ENCODE peak calls at places on chromosomes 16 and 17, in ten cellular contexts. D is prostate gland; W is RWPE2; F is AG10803; Q is CD8-positive, alpha-beta T cell; T is GM20000; O is WTC11; U is Calu3; P is fibroblast of lung; N is esophagus muscularis mucosa. B is an unnamed sample.

GRCh38 chr17:45261577-45262515 is at the start of gene SPATA32:
- DNase-seq in O (peak), Q (peak), N (no peak), F (peak), D (peak), P (peak), U (no peak), W (no peak), T (peak), B (peak)

GRCh38 chr16:30004424-30004776 is 6.4 kb downstream of the DOC2A start:
- DNase-seq in F (no peak), U (no peak), N (no peak), W (peak), Q (no peak), O (no peak), P (no peak), T (no peak), D (no peak), B (no peak)

GRCh38 chr16:11161974-11162373 is 94.0 kb downstream of the SOCS1 start:
- DNase-seq in F (no peak), Q (no peak), O (no peak), T (no peak), W (no peak), P (no peak), U (no peak), D (no peak), N (no peak), B (no peak)

GRCh38 chr16:54985156-54985555 is 54.5 kb downstream of the IRX5 start:
- DNase-seq in D (no peak), W (no peak), F (no peak), Q (no peak), N (no peak), T (no peak), U (no peak), P (no peak), O (no peak), B (no peak)

GRCh38 chr16:2194852-2195315 is 1.5 kb downstream of the CASKIN1 start:
- DNase-seq in P (peak), U (peak), D (peak), F (peak), O (peak), W (no peak), N (no peak), T (peak), Q (peak), B (no peak)

GRCh38 chr17:16419074-16419928 is 3.9 kb downstream of the TRPV2 start:
- DNase-seq in W (no peak), O (no peak), P (peak), D (no peak), F (peak), Q (peak), T (peak), U (peak), N (no peak), B (no peak)

GRCh38 chr17:49995055-49995738 is at the start of gene DLX3:
- DNase-seq in W (peak), D (peak), Q (no peak), F (peak), O (peak), T (peak), P (peak), U (peak), N (no peak), B (peak)

GRCh38 chr16:58348986-58349385 is 43.3 kb upstream of the GINS3 start:
- DNase-seq in T (no peak), F (no peak), N (no peak), D (no peak), Q (no peak), P (peak), O (no peak), W (no peak), U (no peak), B (no peak)

DNA sequence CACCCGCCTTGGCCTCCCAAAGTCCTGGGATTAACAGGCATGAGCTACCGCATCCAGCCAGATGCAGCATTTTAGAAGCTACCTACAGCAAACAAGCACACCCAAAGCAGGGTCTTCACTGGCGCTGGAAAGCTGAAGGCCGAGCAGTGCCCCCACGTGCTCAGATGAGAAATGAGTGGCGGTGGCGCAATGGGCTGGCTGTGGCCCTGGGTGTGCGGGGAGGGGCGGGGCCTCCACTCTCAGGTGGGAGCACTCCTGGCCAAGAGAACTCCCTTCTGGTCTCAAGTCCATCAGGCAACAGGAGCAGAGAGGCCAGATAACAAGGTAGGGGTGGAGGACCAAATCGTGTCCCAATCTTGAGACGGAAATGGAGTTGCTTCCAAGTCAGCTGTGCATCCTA is 12.1 kb downstream of the TMEM11 start:
- DNase-seq in F (no peak), W (no peak), T (no peak), P (no peak), O (no peak), D (no peak), U (no peak), Q (no peak), N (no peak), B (no peak)
- TF ChIP-seq CTCF in F (no peak), W (no peak), T (no peak), P (no peak), O (no peak), D (no peak), U (no peak), Q (no peak), N (no peak), B (no peak)

DNA sequence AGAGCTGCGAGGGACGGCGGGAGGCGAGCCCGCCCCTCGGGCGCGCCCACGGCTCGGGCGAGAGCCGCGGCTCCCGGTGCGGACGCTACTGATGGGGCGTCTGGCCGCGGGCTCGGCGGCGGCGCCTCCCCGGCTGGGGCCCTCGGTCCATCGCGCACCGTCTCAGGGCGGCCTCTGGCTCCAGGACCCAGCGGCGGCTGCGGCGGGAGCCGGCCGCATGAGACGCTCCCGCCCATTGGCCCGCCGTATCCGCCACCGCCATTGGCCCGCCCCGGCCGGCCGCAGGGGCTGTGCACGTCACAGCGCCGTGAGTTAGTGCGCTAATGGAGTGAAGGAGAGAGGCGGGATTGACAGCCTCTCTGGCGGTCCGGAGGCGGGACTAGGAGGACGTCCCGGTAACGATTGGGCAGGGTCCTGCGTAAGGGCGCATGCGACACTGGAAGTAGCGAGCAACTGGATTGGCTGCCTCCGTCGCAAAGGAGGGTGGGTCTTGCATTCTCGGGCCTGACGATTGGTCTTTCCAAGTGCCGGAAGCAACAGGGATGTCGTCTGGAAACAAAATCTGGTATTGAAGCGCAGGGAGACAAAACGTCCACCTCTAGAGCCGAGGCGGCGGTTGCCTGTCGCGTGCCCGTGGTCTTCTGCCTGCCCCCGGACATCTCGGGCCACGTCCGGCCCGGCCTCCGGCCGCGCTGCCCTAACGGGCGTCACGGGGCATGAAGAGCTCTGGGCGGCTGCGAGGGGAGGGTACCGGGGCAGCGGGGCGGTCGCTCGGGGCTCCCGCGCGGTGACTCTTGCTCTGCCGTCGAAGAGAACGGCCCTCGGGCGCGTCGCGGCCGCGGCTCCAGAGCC is at the start of gene ANKRD11:
- DNase-seq in W (peak), F (peak), U (peak), T (peak), Q (peak), O (peak), N (peak), D (peak), P (peak), B (peak)
- TF ChIP-seq CTCF in W (no peak), F (no peak), U (no peak), T (no peak), Q (no peak), O (no peak), N (peak), D (no peak), P (no peak), B (no peak)

DNA sequence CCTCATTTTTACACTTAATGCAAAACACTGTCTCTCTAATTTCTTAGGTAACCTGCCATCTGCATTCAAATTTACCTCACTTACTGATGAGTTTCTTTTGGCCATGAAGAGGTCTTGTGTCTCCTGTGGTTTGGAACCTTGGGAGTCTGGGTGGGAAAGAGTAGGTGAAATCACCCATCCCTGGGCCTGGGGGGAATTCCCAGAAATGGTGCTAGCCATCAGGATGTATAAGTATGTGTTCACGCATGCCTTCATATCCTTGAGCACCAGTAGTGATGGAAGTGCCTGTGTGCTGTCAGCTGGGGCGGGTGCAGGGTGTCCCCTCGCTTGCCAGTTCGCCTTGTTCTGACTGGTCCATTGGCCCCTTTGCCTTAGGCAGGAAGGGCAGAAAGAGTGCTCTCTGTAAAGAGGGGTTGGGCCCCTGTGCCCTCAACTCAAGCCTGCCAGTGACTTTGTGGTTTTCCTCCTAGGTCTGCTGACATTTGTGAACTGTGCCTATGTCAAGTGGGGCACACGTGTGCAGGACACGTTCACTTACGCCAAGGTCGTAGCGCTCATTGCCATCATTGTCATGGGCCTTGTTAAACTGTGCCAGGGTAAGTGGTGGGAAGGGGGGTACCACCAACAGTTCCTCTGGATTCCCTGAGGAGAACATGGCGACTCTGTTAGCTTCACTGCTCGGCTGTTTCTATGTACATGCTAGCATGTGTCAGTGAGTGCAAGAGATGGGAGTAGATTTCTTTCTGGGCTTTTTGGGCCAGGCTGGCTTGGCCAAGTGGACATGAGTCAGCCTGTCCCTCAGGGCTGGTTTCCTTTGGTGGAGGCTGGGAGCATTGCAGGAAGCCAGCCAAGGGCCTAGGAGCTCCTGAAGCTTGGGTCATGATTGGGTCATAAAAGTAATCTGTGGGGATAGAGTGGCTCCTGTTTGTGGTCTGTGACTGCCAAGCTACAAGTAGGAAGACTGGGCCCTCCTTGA is 23.2 kb downstream of the SLC7A6OS start:
- DNase-seq in N (no peak), W (no peak), F (peak), T (no peak), D (no peak), U (no peak), P (peak), Q (no peak), O (no peak), B (no peak)
- TF ChIP-seq CTCF in N (no peak), W (no peak), F (no peak), T (no peak), D (no peak), U (no peak), P (no peak), Q (no peak), O (no peak), B (no peak)

GRCh38 chr17:8887834-8888703 is 20.6 kb upstream of the PIK3R6 start:
- DNase-seq in W (no peak), Q (no peak), O (peak), D (no peak), F (peak), N (no peak), U (no peak), P (peak), T (no peak), B (peak)
- TF ChIP-seq CTCF in W (no peak), Q (no peak), O (no peak), D (no peak), F (peak), N (no peak), U (no peak), P (peak), T (no peak), B (no peak)

GRCh38 chr16:78092755-78093154 is 6.7 kb upstream of the WWOX start:
- DNase-seq in F (no peak), Q (no peak), U (no peak), T (no peak), O (no peak), W (no peak), D (no peak), N (no peak), P (no peak), B (no peak)

GRCh38 chr16:78094998-78095397 is 4.5 kb upstream of the WWOX start:
- DNase-seq in F (no peak), T (no peak), Q (no peak), P (no peak), O (no peak), D (no peak), N (no peak), U (no peak), W (no peak), B (no peak)

GRCh38 chr16:78096386-78096785 is 3.1 kb upstream of the WWOX start:
- DNase-seq in W (no peak), U (no peak), F (no peak), T (no peak), P (no peak), N (no peak), Q (no peak), D (no peak), O (no peak), B (no peak)

GRCh38 chr16:78091419-78091818 is 8.0 kb upstream of the WWOX start:
- DNase-seq in N (no peak), U (no peak), Q (no peak), D (no peak), O (no peak), T (no peak), P (no peak), W (no peak), F (no peak), B (no peak)

GRCh38 chr16:78094166-78094565 is 5.3 kb upstream of the WWOX start:
- DNase-seq in U (no peak), N (no peak), F (no peak), W (no peak), T (no peak), O (no peak), Q (no peak), P (no peak), D (no peak), B (no peak)
- TF ChIP-seq CTCF in U (no peak), N (no peak), F (no peak), W (no peak), T (no peak), O (no peak), Q (no peak), P (no peak), D (no peak), B (no peak)